ENCODE peak calls at places on chromosomes 11 and 22, in four cellular contexts. E is A549, X is endothelial cell, F is chondrocyte. G is an unnamed sample.

GRCh38 chr11:84142411-84142810 is 856.2 kb upstream of the CCDC90B start:
- DNase-seq in E (no peak), F (no peak), X (no peak), G (no peak)

GRCh38 chr11:103586756-103587155 is 449.7 kb upstream of the DDI1 start:
- DNase-seq in F (no peak), E (no peak), X (no peak), G (no peak)

GRCh38 chr11:2443881-2444300 is 423 bp downstream of the TRPM5 start:
- DNase-seq in X (no peak), F (peak; percentile 77), E (no peak), G (no peak)

GRCh38 chr11:70650075-70650909 is 252.0 kb downstream of the CTTN start:
- DNase-seq in X (peak; percentile 92), E (peak; percentile 55), F (no peak), G (peak; percentile 84)

GRCh38 chr22:24834845-24835570 is 29.0 kb downstream of the SGSM1 start:
- DNase-seq in F (no peak), E (peak; percentile 39), X (peak; percentile 40), G (no peak)

GRCh38 chr11:73308963-73309960 is 1.2 kb downstream of the ARHGEF17 start:
- DNase-seq in F (peak; percentile 99), X (peak; percentile 81), E (peak; percentile 88), G (peak; percentile 84)

GRCh38 chr11:66863428-66864125 is 6.7 kb downstream of the LRFN4 start:
- DNase-seq in E (no peak), F (no peak), X (no peak), G (no peak)

GRCh38 chr22:35288116-35288515 is 11.6 kb upstream of the TOM1 start:
- DNase-seq in X (no peak), E (no peak), F (no peak), G (no peak)

GRCh38 chr22:41243361-41243760 is 2.6 kb upstream of the CHADL start:
- DNase-seq in F (no peak), E (no peak), X (no peak), G (no peak)

GRCh38 chr11:2473361-2474058 is 28.7 kb downstream of the KCNQ1 start:
- DNase-seq in X (no peak), E (no peak), F (no peak), G (peak; percentile 62)

GRCh38 chr11:76768091-76769047 is 14.8 kb upstream of the TSKU start:
- DNase-seq in E (no peak), F (no peak), X (no peak), G (no peak)

GRCh38 chr22:20583471-20583922 is 76.1 kb downstream of the MED15 start:
- DNase-seq in E (peak; percentile 20), F (no peak), X (no peak), G (no peak)
- TF ChIP-seq CTCF in E (peak; percentile 17), F (peak; percentile 51), X (no peak), G (no peak)

GRCh38 chr22:17007852-17008731 is at the start of gene GAB4:
- DNase-seq in E (no peak), F (no peak), X (no peak), G (no peak)

GRCh38 chr22:17013396-17014100 is 5.5 kb upstream of the GAB4 start:
- DNase-seq in F (no peak), X (no peak), E (no peak), G (no peak)

GRCh38 chr22:17012267-17012666 is 4.2 kb upstream of the GAB4 start:
- DNase-seq in F (no peak), E (no peak), X (no peak), G (no peak)

GRCh38 chr22:17007257-17007656 is 765 bp downstream of the GAB4 start:
- DNase-seq in X (no peak), F (no peak), E (no peak), G (no peak)

DNA sequence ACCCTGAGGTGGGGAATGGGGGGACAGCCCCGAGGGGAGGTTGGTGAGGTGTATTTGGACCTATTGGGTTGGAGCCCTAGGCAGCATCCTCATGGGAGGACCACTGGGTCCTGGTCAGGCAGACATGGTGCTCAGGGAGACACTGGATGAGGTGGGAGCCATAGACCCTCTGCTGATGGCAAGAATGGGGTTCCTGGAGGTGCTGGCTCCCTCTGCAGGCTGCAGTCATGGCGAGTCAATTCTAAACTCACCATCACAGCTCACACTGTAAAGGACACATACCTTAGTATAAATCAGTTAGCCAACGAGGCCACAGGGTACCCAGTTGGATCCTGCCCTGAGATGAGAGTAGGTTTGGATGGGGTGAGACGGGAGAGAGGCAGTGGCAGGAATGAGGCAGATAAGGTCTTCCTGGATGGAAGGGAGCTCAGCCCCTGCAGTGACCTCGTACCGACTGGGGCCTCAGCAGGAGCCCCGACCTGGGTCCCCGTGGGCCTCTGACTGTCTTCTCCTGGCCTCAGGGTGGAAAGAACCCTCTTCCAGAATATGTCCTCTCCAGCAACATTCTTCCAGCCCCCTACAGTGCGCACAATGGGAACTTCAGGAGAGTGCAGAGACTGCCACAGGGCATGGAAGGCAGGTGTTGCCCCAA is 1.7 kb upstream of the GAB4 start:
- DNase-seq in E (no peak), X (no peak), F (no peak), G (no peak)
- TF ChIP-seq CTCF in E (no peak), X (no peak), F (no peak), G (no peak)

DNA sequence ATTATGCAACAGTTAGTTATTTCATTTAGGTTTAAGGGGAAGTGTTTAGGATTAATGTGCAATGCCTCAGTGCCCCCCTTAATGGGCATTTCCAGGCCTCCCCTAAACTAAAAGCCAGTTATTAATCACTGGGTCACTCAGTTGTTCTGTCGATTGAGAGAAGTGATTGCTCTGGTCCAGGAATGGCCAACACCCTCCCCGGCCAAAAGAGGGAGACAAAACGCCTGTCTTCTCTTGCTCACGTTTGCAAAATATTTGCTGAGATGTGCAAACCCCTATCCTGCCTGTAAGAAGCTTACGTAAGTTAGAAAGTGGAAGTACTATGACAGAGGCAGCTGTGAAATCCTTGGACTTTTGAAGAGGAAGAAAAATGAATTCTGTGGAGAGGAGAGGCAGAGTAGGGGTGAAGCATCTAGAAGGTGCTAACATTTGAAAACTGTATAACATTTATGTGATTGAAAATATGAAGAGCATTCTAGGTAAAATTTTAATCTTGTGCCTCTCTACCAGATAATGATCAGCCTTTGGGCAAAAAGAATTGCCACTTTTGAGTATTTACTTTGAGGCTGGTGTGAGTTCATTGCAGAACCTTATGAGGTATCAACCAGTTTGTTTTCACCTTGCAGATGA is 37.7 kb downstream of the NTM start:
- DNase-seq in F (no peak), E (peak; percentile 40), X (peak; percentile 69), G (no peak)
- TF ChIP-seq CTCF in F (peak; percentile 72), E (peak; percentile 14), X (peak; percentile 32), G (peak; percentile 75)

GRCh38 chr22:46636221-46637002 is 16.2 kb downstream of the GRAMD4 start:
- DNase-seq in E (no peak), F (no peak), X (no peak), G (no peak)

GRCh38 chr22:46634011-46634699 is 14.0 kb downstream of the GRAMD4 start:
- DNase-seq in F (no peak), E (no peak), X (no peak), G (no peak)

GRCh38 chr22:46633334-46633890 is 13.2 kb downstream of the GRAMD4 start:
- DNase-seq in X (no peak), F (no peak), E (no peak), G (no peak)

GRCh38 chr22:46637711-46638600 is 17.8 kb downstream of the GRAMD4 start:
- DNase-seq in F (no peak), E (no peak), X (no peak), G (no peak)

GRCh38 chr22:46635756-46636155 is 15.6 kb downstream of the GRAMD4 start:
- DNase-seq in F (no peak), X (no peak), E (no peak), G (no peak)
- TF ChIP-seq CTCF in F (peak; percentile 43), X (no peak), E (no peak), G (peak; percentile 26)

DNA sequence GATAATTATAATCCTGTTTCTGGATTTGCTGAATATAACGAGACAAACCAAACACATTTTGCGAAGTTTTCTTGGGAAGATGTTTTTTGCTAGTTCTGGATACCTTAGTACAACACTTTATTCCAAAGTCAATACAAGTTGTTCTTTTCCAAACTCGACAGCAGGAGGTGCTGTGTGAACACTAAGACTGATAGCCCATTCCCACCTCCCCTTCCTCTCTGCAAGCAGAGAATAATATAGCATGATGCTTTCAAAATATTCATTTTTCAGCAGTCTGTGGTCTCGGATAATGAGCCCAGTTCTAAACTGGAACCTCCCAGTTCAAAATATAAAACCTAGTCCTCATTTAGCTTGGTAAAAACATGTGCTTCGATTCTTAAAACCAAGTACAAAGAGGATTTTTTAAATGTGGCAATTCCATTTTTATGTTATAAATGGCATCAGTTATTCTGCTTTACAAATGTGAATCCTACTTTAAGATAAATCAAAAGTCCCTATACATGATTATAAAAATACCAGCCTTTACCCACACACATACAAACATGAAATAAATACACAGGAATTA is 129.1 kb downstream of the DCDC1 start:
- DNase-seq in E (peak; percentile 73), F (no peak), X (peak; percentile 56), G (no peak)
- TF ChIP-seq CTCF in E (peak; percentile 79), F (peak; percentile 83), X (peak; percentile 61), G (peak; percentile 82)

DNA sequence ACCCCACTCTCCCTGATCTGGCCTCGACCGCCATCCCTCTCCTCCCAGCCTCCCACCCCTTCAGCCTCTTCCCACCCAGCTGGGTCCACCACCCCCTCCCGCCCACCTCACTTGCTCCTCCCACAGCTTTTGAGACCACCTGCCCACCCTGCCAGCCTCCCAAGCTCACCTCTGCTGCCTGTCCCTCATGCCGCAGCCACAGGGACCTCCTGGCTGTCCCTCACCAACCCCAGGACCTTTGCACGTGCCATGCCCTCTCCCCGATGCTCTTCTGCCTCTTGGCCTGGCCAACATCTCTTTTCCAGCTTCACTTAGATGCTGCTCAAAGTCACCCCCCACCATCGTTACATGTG is 6.5 kb downstream of the PNPLA5 start:
- DNase-seq in X (no peak), F (peak; percentile 59), E (no peak), G (no peak)
- TF ChIP-seq CTCF in X (peak; percentile 19), F (peak; percentile 52), E (peak; percentile 15), G (peak; percentile 14)

DNA sequence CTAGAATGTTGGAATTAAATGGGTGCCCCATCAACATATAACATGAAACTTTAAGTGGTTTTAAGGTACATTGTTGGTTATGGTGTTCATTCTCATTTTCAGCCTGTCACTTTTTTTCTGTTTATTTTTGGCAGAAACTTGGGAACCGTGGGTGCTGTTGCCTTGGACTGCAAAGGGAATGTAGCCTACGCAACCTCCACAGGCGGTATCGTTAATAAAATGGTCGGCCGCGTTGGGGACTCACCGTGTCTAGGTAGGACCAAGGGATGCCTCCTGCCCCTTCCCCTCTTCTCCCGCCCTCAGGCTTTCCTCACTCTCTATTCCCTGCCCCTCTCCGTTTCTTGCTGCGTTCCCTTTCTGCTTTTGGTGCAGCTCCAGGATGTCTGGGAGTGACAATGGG is 29.8 kb upstream of the SCGB1A1 start:
- DNase-seq in F (no peak), X (no peak), E (no peak), G (no peak)
- TF ChIP-seq CTCF in F (no peak), X (no peak), E (no peak), G (no peak)

DNA sequence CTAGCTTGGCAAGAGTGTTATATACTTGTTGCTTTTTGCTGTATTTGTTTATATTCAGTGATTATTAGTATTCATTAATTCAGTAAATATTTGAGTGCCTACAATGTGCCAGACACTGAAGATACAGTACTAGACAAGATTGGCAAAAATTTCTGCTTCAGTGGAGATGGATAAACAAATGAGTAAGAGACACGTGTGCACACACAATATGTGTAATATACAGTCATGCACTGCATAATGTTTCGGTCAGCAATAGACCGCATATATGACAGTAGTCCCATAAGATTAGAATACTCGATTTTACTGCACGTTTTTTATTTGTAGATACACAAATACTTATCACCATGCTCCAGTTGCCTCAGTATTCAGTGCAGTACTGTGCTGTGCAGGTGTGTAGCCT is 104.9 kb upstream of the GAL start:
- DNase-seq in X (no peak), E (no peak), F (no peak), G (no peak)
- TF ChIP-seq CTCF in X (no peak), E (no peak), F (no peak), G (no peak)

GRCh38 chr22:45008853-45009751 is 703 bp downstream of the PHF21B start:
- DNase-seq in E (peak; percentile 31), F (no peak), X (peak; percentile 25), G (no peak)
- TF ChIP-seq CTCF in E (no peak), F (no peak), X (no peak), G (no peak)

G was measured in type B pancreatic cell.